ENCODE peak calls at places on chromosome 18, in nine cellular contexts. One of them, this sample, is unnamed.

GRCh38 chr18:58308463-58308862 is 264.4 kb downstream of the NEDD4L start:
- DNase-seq in CD8-positive, alpha-beta T cell: no peak
- DNase-seq in fibroblast of the aortic adventitia: no peak
- DNase-seq in SK-N-SH: no peak
- DNase-seq in BJ: no peak
- DNase-seq in foreskin fibroblast: no peak
- DNase-seq in right atrium auricular region: no peak
- DNase-seq in left lung: no peak
- DNase-seq in colonic mucosa: no peak
- DNase-seq in this sample: no peak

GRCh38 chr18:57619881-57620280 is 1.8 kb downstream of the NARS1 start:
- DNase-seq in CD8-positive, alpha-beta T cell: no peak
- DNase-seq in fibroblast of the aortic adventitia: no peak
- DNase-seq in SK-N-SH: no peak
- DNase-seq in BJ: no peak
- DNase-seq in foreskin fibroblast: no peak
- DNase-seq in right atrium auricular region: no peak
- DNase-seq in left lung: no peak
- DNase-seq in colonic mucosa: no peak
- DNase-seq in this sample: no peak

GRCh38 chr18:907171-907879 is 2.7 kb downstream of the ADCYAP1 start:
- DNase-seq in CD8-positive, alpha-beta T cell: no peak
- DNase-seq in fibroblast of the aortic adventitia: no peak
- DNase-seq in SK-N-SH: peak
- DNase-seq in BJ: no peak
- DNase-seq in foreskin fibroblast: no peak
- DNase-seq in right atrium auricular region: no peak
- DNase-seq in left lung: peak
- DNase-seq in colonic mucosa: no peak
- DNase-seq in this sample: no peak

GRCh38 chr18:21179590-21180220 is 62.3 kb upstream of the GREB1L start:
- DNase-seq in CD8-positive, alpha-beta T cell: peak
- DNase-seq in fibroblast of the aortic adventitia: peak
- DNase-seq in SK-N-SH: peak
- DNase-seq in BJ: no peak
- DNase-seq in foreskin fibroblast: peak
- DNase-seq in right atrium auricular region: no peak
- DNase-seq in left lung: no peak
- DNase-seq in colonic mucosa: peak
- DNase-seq in this sample: peak

GRCh38 chr18:5979971-5980457 is 84.7 kb upstream of the TMEM200C start:
- DNase-seq in CD8-positive, alpha-beta T cell: no peak
- DNase-seq in fibroblast of the aortic adventitia: no peak
- DNase-seq in SK-N-SH: no peak
- DNase-seq in BJ: no peak
- DNase-seq in foreskin fibroblast: no peak
- DNase-seq in right atrium auricular region: no peak
- DNase-seq in left lung: no peak
- DNase-seq in colonic mucosa: no peak
- DNase-seq in this sample: no peak

GRCh38 chr18:5538541-5538940 is 5.3 kb downstream of the EPB41L3 start:
- DNase-seq in CD8-positive, alpha-beta T cell: no peak
- DNase-seq in fibroblast of the aortic adventitia: no peak
- DNase-seq in SK-N-SH: no peak
- DNase-seq in BJ: no peak
- DNase-seq in foreskin fibroblast: no peak
- DNase-seq in right atrium auricular region: no peak
- DNase-seq in left lung: no peak
- DNase-seq in colonic mucosa: no peak
- DNase-seq in this sample: no peak

GRCh38 chr18:12038082-12038660 is 55.5 kb upstream of the ANKRD62 start:
- DNase-seq in CD8-positive, alpha-beta T cell: no peak
- DNase-seq in fibroblast of the aortic adventitia: no peak
- DNase-seq in SK-N-SH: peak
- DNase-seq in BJ: no peak
- DNase-seq in foreskin fibroblast: no peak
- DNase-seq in right atrium auricular region: peak
- DNase-seq in left lung: peak
- DNase-seq in colonic mucosa: peak
- DNase-seq in this sample: no peak

GRCh38 chr18:10085405-10085804 is 171.6 kb downstream of the VAPA start:
- DNase-seq in CD8-positive, alpha-beta T cell: no peak
- DNase-seq in fibroblast of the aortic adventitia: no peak
- DNase-seq in SK-N-SH: peak
- DNase-seq in BJ: no peak
- DNase-seq in foreskin fibroblast: peak
- DNase-seq in right atrium auricular region: no peak
- DNase-seq in left lung: no peak
- DNase-seq in colonic mucosa: no peak
- DNase-seq in this sample: peak

GRCh38 chr18:11119550-11119949 is 29.8 kb downstream of the PIEZO2 start:
- DNase-seq in CD8-positive, alpha-beta T cell: no peak
- DNase-seq in fibroblast of the aortic adventitia: peak
- DNase-seq in SK-N-SH: no peak
- DNase-seq in BJ: no peak
- DNase-seq in foreskin fibroblast: no peak
- DNase-seq in right atrium auricular region: no peak
- DNase-seq in left lung: no peak
- DNase-seq in colonic mucosa: no peak
- DNase-seq in this sample: no peak

GRCh38 chr18:13246121-13246520 is 27.6 kb downstream of the LDLRAD4 start:
- DNase-seq in CD8-positive, alpha-beta T cell: no peak
- DNase-seq in fibroblast of the aortic adventitia: no peak
- DNase-seq in SK-N-SH: no peak
- DNase-seq in BJ: no peak
- DNase-seq in foreskin fibroblast: no peak
- DNase-seq in right atrium auricular region: no peak
- DNase-seq in left lung: no peak
- DNase-seq in colonic mucosa: no peak
- DNase-seq in this sample: no peak

GRCh38 chr18:55179460-55180195 is 220.4 kb upstream of the CCDC68 start:
- DNase-seq in CD8-positive, alpha-beta T cell: no peak
- DNase-seq in fibroblast of the aortic adventitia: peak
- DNase-seq in SK-N-SH: no peak
- DNase-seq in BJ: peak
- DNase-seq in foreskin fibroblast: no peak
- DNase-seq in right atrium auricular region: no peak
- DNase-seq in left lung: no peak
- DNase-seq in colonic mucosa: no peak
- DNase-seq in this sample: peak

DNA sequence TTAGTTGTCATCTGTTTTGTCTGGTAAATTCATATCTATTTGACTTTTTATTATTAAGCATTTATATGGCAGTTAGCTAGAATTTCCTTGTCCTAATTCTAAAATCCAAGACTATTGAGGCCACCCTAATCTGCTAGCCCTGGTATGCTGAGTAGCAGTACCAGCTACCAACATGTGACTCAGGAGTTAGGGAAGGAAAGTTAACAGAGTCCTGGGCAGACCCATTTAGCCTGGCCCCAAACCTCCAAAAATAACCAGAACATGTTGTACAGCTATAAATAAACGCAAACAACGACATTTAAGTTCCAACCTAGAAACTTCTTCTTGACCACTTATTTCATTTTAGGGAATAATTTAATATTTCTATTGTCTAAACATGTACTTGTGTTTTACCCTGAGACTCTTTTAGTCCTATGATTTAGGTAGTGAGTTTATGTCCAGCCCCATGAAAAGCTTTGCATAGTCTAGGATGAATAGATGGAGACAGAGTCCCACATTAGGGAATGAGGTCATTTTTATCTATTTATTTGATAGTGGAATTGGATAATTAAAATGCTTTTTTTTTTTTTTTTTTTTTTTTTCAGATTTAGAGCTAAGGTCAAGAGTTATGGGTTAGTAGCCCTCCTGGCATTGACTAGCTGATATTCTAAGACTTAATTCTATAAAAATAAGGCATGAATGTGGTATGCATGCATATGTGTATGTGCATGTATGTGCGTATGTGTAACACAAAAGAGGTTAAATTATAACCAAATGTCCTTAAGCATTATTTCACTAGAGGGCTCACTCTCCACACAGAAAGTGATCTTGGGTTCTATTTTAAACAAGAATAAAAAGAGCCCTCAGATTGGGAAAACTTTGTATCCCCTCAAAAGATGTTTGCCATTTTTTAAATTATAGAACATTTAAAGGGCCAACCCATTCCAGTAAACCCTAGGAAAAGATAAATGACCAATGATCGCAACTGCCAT is 160.0 kb upstream of the MAPRE2 start:
- DNase-seq in CD8-positive, alpha-beta T cell: no peak
- DNase-seq in fibroblast of the aortic adventitia: peak
- DNase-seq in SK-N-SH: no peak
- DNase-seq in BJ: no peak
- DNase-seq in foreskin fibroblast: no peak
- DNase-seq in right atrium auricular region: no peak
- DNase-seq in left lung: no peak
- DNase-seq in colonic mucosa: no peak
- DNase-seq in this sample: peak
- TF ChIP-seq CTCF in CD8-positive, alpha-beta T cell: no peak
- TF ChIP-seq CTCF in fibroblast of the aortic adventitia: peak
- TF ChIP-seq CTCF in SK-N-SH: peak
- TF ChIP-seq CTCF in BJ: no peak
- TF ChIP-seq CTCF in foreskin fibroblast: peak
- TF ChIP-seq CTCF in right atrium auricular region: peak
- TF ChIP-seq CTCF in left lung: no peak
- TF ChIP-seq CTCF in colonic mucosa: no peak
- TF ChIP-seq CTCF in this sample: peak

DNA sequence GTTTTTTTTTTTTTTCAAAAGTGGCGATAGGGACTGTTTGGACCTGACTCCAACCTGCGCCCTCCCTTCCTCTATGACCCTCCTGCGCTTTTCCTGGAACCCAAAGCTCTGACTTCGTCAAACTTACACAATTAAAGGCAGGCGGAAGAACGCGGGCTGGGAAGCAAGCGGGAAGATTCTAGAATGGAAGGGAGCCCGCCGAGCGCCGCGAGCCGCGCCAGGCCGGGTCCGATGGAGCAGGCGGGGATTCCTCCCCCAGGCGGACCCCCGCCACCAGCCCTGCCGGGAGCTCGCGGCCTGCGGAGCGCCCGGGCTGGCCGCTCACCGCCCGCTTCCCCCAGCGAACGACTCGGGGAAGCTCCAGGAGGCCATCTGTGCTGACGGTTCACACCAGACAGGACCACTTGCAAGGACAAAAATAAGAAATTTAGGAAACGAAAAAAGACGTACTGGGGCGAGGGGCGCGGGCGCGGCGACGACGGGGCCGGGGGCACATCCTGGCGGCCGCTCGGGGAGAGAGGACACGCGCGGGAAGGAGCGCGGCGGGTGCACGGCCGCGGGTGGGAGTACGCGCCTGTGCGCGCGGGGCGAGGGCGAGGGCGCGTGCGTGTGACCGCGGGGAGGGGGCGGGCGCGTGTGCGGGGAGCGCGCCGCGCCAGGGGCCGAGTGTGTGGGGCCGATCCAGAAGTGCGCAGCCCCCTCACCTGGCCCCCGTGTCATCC is 1.1 kb upstream of the SALL3 start:
- DNase-seq in CD8-positive, alpha-beta T cell: no peak
- DNase-seq in fibroblast of the aortic adventitia: no peak
- DNase-seq in SK-N-SH: no peak
- DNase-seq in BJ: no peak
- DNase-seq in foreskin fibroblast: no peak
- DNase-seq in right atrium auricular region: no peak
- DNase-seq in left lung: peak
- DNase-seq in colonic mucosa: no peak
- DNase-seq in this sample: peak
- H3K4me3 ChIP-seq in CD8-positive, alpha-beta T cell: no peak
- H3K4me3 ChIP-seq in fibroblast of the aortic adventitia: no peak
- H3K4me3 ChIP-seq in SK-N-SH: no peak
- H3K4me3 ChIP-seq in BJ: no peak
- H3K4me3 ChIP-seq in foreskin fibroblast: no peak
- H3K4me3 ChIP-seq in right atrium auricular region: peak
- H3K4me3 ChIP-seq in left lung: no peak
- H3K4me3 ChIP-seq in colonic mucosa: no peak
- H3K4me3 ChIP-seq in this sample: peak

DNA sequence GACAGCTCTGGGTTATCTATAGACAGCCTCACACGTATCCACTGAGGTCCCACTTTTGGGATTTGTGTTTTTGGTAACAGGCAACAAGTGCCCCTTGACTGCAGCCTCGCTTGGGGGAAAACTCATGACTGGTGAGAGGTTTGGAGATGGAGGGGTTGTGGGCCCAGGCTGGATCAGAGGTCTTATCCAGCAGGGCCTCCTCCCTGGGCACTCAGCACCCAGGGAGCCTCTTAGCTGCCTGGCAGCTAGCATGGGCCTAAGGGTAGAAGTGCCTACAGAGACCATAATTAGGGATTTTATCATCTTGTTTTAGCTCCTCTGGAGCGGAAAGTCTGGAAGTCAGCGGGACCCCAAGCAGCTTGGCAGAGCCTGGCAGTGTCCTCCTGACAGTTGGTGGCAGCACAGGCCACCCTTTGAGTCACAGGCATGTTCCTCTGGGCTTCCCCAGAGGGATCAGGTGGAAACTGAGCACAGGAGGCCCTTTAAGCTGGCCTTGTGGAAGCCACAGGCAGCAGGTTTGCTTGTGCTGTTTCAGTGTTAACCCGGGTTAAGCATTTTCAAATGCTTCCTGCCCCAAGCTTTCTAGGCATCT is 143.1 kb downstream of the KCTD1 start:
- DNase-seq in CD8-positive, alpha-beta T cell: no peak
- DNase-seq in fibroblast of the aortic adventitia: peak
- DNase-seq in SK-N-SH: peak
- DNase-seq in BJ: no peak
- DNase-seq in foreskin fibroblast: peak
- DNase-seq in right atrium auricular region: no peak
- DNase-seq in left lung: no peak
- DNase-seq in colonic mucosa: no peak
- DNase-seq in this sample: peak
- TF ChIP-seq CTCF in CD8-positive, alpha-beta T cell: no peak
- TF ChIP-seq CTCF in fibroblast of the aortic adventitia: peak
- TF ChIP-seq CTCF in SK-N-SH: peak
- TF ChIP-seq CTCF in BJ: peak
- TF ChIP-seq CTCF in foreskin fibroblast: peak
- TF ChIP-seq CTCF in right atrium auricular region: peak
- TF ChIP-seq CTCF in left lung: no peak
- TF ChIP-seq CTCF in colonic mucosa: no peak
- TF ChIP-seq CTCF in this sample: peak

GRCh38 chr18:47901624-47902362 is 28.7 kb downstream of the SMAD2 start:
- DNase-seq in CD8-positive, alpha-beta T cell: no peak
- DNase-seq in fibroblast of the aortic adventitia: no peak
- DNase-seq in SK-N-SH: no peak
- DNase-seq in BJ: no peak
- DNase-seq in foreskin fibroblast: no peak
- DNase-seq in right atrium auricular region: no peak
- DNase-seq in left lung: no peak
- DNase-seq in colonic mucosa: no peak
- DNase-seq in this sample: no peak
- H3K4me3 ChIP-seq in CD8-positive, alpha-beta T cell: no peak
- H3K4me3 ChIP-seq in fibroblast of the aortic adventitia: no peak
- H3K4me3 ChIP-seq in SK-N-SH: no peak
- H3K4me3 ChIP-seq in BJ: no peak
- H3K4me3 ChIP-seq in foreskin fibroblast: no peak
- H3K4me3 ChIP-seq in right atrium auricular region: no peak
- H3K4me3 ChIP-seq in left lung: no peak
- H3K4me3 ChIP-seq in colonic mucosa: no peak
- H3K4me3 ChIP-seq in this sample: no peak